ENCODE peak calls at places on chromosomes 6 and 20, in nine cellular contexts. B, L, G, H, A, D, T, P and K are unnamed samples.

GRCh38 chr6:17831135-17831534 is 124.4 kb upstream of the NUP153 start:
- DNase-seq in B (no peak), L (no peak), G (no peak), H (peak; percentile 35), A (no peak), D (no peak), T (no peak), P (no peak), K (no peak)

GRCh38 chr20:36591854-36592641 is 13.5 kb upstream of the RAB5IF start:
- DNase-seq in B (peak; percentile 63), L (no peak), G (no peak), H (peak; percentile 9), A (no peak), D (no peak), T (no peak), P (no peak), K (no peak)

GRCh38 chr6:1316482-1317220 is 4.8 kb downstream of the FOXQ1 start:
- DNase-seq in B (peak; percentile 78), L (no peak), G (peak; percentile 80), H (no peak), A (no peak), D (no peak), T (peak; percentile 80), P (no peak), K (no peak)

GRCh38 chr6:55704421-55704820 is 125.4 kb upstream of the HMGCLL1 start:
- DNase-seq in B (no peak), L (no peak), G (no peak), H (peak; percentile 93), A (no peak), D (no peak), T (no peak), P (no peak), K (no peak)

GRCh38 chr20:46243707-46244628 is 64.3 kb downstream of the CDH22 start:
- DNase-seq in B (no peak), L (no peak), G (no peak), H (peak; percentile 65), A (no peak), D (no peak), T (no peak), P (no peak), K (no peak)

GRCh38 chr20:20603339-20603990 is 109.0 kb downstream of the RALGAPA2 start:
- DNase-seq in B (no peak), L (peak; percentile 20), G (no peak), H (peak; percentile 97), A (no peak), D (no peak), T (no peak), P (no peak), K (peak; percentile 78)

GRCh38 chr6:75418233-75418632 is 75.4 kb downstream of the FILIP1 start:
- DNase-seq in B (no peak), L (no peak), G (no peak), H (peak; percentile 73), A (no peak), D (no peak), T (no peak), P (no peak), K (no peak)

GRCh38 chr20:22425344-22426295 is 158.8 kb downstream of the FOXA2 start:
- DNase-seq in B (no peak), L (no peak), G (no peak), H (no peak), A (no peak), D (no peak), T (no peak), P (no peak), K (no peak)

GRCh38 chr20:4161447-4162251 is 146.3 kb upstream of the RNF24 start:
- DNase-seq in B (no peak), L (peak; percentile 52), G (peak; percentile 73), H (peak; percentile 53), A (no peak), D (no peak), T (peak; percentile 92), P (no peak), K (peak; percentile 74)

GRCh38 chr6:111764238-111765182 is 108.7 kb downstream of the FYN start:
- DNase-seq in B (peak; percentile 56), L (peak; percentile 26), G (peak; percentile 35), H (no peak), A (no peak), D (no peak), T (peak; percentile 56), P (no peak), K (peak; percentile 86)

GRCh38 chr20:53899351-53900167 is 170.8 kb downstream of the BCAS1 start:
- DNase-seq in B (peak; percentile 62), L (peak; percentile 93), G (no peak), H (peak; percentile 96), A (peak; percentile 26), D (peak; percentile 87), T (no peak), P (no peak), K (peak; percentile 86)

GRCh38 chr20:11845311-11845710 is 72.4 kb upstream of the BTBD3 start:
- DNase-seq in B (no peak), L (no peak), G (no peak), H (no peak), A (no peak), D (no peak), T (no peak), P (no peak), K (no peak)

GRCh38 chr6:12482386-12482785 is 192.2 kb downstream of the EDN1 start:
- DNase-seq in B (peak; percentile 39), L (no peak), G (no peak), H (no peak), A (no peak), D (no peak), T (no peak), P (no peak), K (no peak)

GRCh38 chr6:125022391-125022989 is 60.3 kb downstream of the RNF217 start:
- DNase-seq in B (peak; percentile 13), L (no peak), G (no peak), H (no peak), A (no peak), D (no peak), T (no peak), P (no peak), K (no peak)

GRCh38 chr6:87731818-87732661 is 30.0 kb upstream of the AKIRIN2 start:
- DNase-seq in B (no peak), L (no peak), G (no peak), H (peak; percentile 98), A (peak; percentile 95), D (peak; percentile 92), T (peak; percentile 94), P (peak; percentile 55), K (peak; percentile 91)

GRCh38 chr6:147156799-147157382 is 47.3 kb upstream of the STXBP5 start:
- DNase-seq in B (no peak), L (no peak), G (no peak), H (peak; percentile 39), A (no peak), D (no peak), T (no peak), P (no peak), K (no peak)

GRCh38 chr6:147160593-147160992 is 43.6 kb upstream of the STXBP5 start:
- DNase-seq in B (no peak), L (no peak), G (no peak), H (no peak), A (no peak), D (no peak), T (no peak), P (no peak), K (no peak)

GRCh38 chr6:147157930-147158329 is 46.3 kb upstream of the STXBP5 start:
- DNase-seq in B (no peak), L (no peak), G (no peak), H (no peak), A (no peak), D (no peak), T (no peak), P (no peak), K (no peak)

GRCh38 chr6:147159536-147160374 is 44.5 kb upstream of the STXBP5 start:
- DNase-seq in B (no peak), L (no peak), G (no peak), H (no peak), A (no peak), D (no peak), T (no peak), P (no peak), K (no peak)

GRCh38 chr6:147158881-147159280 is 45.3 kb upstream of the STXBP5 start:
- DNase-seq in B (no peak), L (no peak), G (no peak), H (no peak), A (no peak), D (no peak), T (no peak), P (no peak), K (no peak)
- TF ChIP-seq CTCF in B (no peak), L (no peak), G (no peak), H (no peak), A (no peak), D (no peak), T (no peak), P (no peak), K (no peak)

GRCh38 chr6:102832021-102832420 is 1438.5 kb downstream of the GRIK2 start:
- DNase-seq in B (no peak), L (no peak), G (no peak), H (no peak), A (no peak), D (no peak), T (no peak), P (no peak), K (no peak)
- H3K27ac ChIP-seq in B (no peak overlapping the region), L (no peak overlapping the region), G (no peak overlapping the region), H (no peak overlapping the region), A (no peak overlapping the region), D (no peak overlapping the region), T (no peak overlapping the region), P (no peak overlapping the region), K (no peak overlapping the region)

GRCh38 chr6:165626711-165627110 is 36.3 kb downstream of the PDE10A start:
- DNase-seq in B (no peak), L (no peak), G (no peak), H (no peak), A (no peak), D (no peak), T (no peak), P (no peak), K (no peak)
- H3K9me3 ChIP-seq in B (no peaks in the 10 kb centered on the region), L (no peaks in the 10 kb centered on the region), G (no peaks in the 10 kb centered on the region), H (peaks cover 25% of the 10 kb centered on the region), A (no peaks in the 10 kb centered on the region), D (no peaks in the 10 kb centered on the region), T (no peaks in the 10 kb centered on the region), P (no peaks in the 10 kb centered on the region), K (no peaks in the 10 kb centered on the region)

GRCh38 chr6:51394061-51394460 is 575.4 kb downstream of the TFAP2B start:
- DNase-seq in B (no peak), L (no peak), G (no peak), H (no peak), A (no peak), D (no peak), T (no peak), P (no peak), K (no peak)

GRCh38 chr6:51398064-51398740 is 579.5 kb downstream of the TFAP2B start:
- DNase-seq in B (no peak), L (no peak), G (no peak), H (peak; percentile 43), A (no peak), D (peak; percentile 18), T (no peak), P (no peak), K (no peak)

GRCh38 chr6:51396583-51396982 is 577.9 kb downstream of the TFAP2B start:
- DNase-seq in B (no peak), L (no peak), G (no peak), H (no peak), A (no peak), D (no peak), T (no peak), P (no peak), K (no peak)

DNA sequence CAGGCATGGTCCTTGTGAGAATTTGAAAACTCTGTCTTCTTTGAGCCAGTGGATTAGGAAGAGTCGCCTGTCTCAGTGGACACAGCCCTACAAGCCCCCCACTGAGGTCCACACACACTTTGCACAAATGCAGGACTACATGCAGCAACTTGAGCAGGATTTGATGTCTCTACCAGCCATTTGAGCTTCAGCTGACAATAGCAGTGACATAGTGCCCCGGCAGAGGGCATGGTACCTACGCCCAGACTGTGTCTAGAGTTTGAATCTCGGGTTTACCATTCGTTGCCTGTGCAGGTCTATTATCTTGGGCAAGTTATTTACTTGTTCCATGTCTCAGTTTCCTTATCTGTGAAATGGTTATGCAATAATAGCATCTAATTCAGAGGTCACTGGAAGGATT is 580.1 kb downstream of the TFAP2B start:
- DNase-seq in B (no peak), L (no peak), G (no peak), H (no peak), A (no peak), D (no peak), T (no peak), P (no peak), K (no peak)
- TF ChIP-seq CTCF in B (no peak), L (peak; percentile 56), G (no peak), H (no peak), A (no peak), D (peak; percentile 55), T (no peak), P (no peak), K (no peak)